ENCODE peak calls at places on chromosomes 3 and 15, in seven cellular contexts. T is fibroblast of the conjunctiva, M is occipital lobe, I is A549, O is HFF-Myc, Z is Panc1, A is T-helper 9 cell. U is an unnamed sample.

GRCh38 chr15:41493902-41494189 is 172 bp downstream of the ITPKA start:
- DNase-seq in T (no peak), M (no peak), I (no peak), O (no peak), Z (no peak), A (no peak), U (no peak)

GRCh38 chr3:118760611-118761606 is 273.7 kb downstream of the IGSF11 start:
- DNase-seq in T (no peak), M (no peak), I (no peak), O (no peak), Z (no peak), A (no peak), U (peak)

GRCh38 chr15:36943496-36944361 is 156.6 kb downstream of the MEIS2 start:
- DNase-seq in T (no peak), M (no peak), I (no peak), O (no peak), Z (no peak), A (no peak), U (no peak)

GRCh38 chr3:101640256-101640655 is 36.7 kb downstream of the ZBTB11 start:
- DNase-seq in T (no peak), M (no peak), I (no peak), O (no peak), Z (no peak), A (no peak), U (no peak)

GRCh38 chr3:136250862-136251460 is 821 bp downstream of the PCCB start:
- DNase-seq in T (peak), M (peak), I (peak), O (peak), Z (no peak), A (no peak), U (peak)

GRCh38 chr3:13537926-13538325 is 11.0 kb upstream of the FBLN2 start:
- DNase-seq in T (peak), M (no peak), I (peak), O (peak), Z (peak), A (no peak), U (no peak)

GRCh38 chr15:40367673-40368611 is 9.9 kb downstream of the DISP2 start:
- DNase-seq in T (peak), M (peak), I (peak), O (peak), Z (no peak), A (peak), U (peak)

GRCh38 chr3:9750556-9751411 is 1.0 kb downstream of the OGG1 start:
- DNase-seq in T (no peak), M (no peak), I (peak), O (no peak), Z (no peak), A (no peak), U (no peak)

GRCh38 chr3:154954750-154955149 is 125.4 kb upstream of the MME start:
- DNase-seq in T (peak), M (no peak), I (peak), O (peak), Z (no peak), A (no peak), U (no peak)